ENCODE peak calls at places on chromosomes 1 and 21, in nine cellular contexts. One of them, this sample, is unnamed.

GRCh38 chr1:215082532-215083407 is at the start of gene KCNK2:
- DNase-seq in left lung: no peak
- DNase-seq in CD8-positive, alpha-beta T cell: no peak
- DNase-seq in fibroblast of pulmonary artery: peak
- DNase-seq in lower lobe of right lung: no peak
- DNase-seq in AG04449: no peak
- DNase-seq in foreskin fibroblast: peak
- DNase-seq in GM12865: no peak
- DNase-seq in transverse colon: no peak
- DNase-seq in this sample: peak

GRCh38 chr1:61253912-61254628 is 171.7 kb downstream of the NFIA start:
- DNase-seq in left lung: no peak
- DNase-seq in CD8-positive, alpha-beta T cell: no peak
- DNase-seq in fibroblast of pulmonary artery: peak
- DNase-seq in lower lobe of right lung: no peak
- DNase-seq in AG04449: no peak
- DNase-seq in foreskin fibroblast: no peak
- DNase-seq in GM12865: no peak
- DNase-seq in transverse colon: no peak
- DNase-seq in this sample: no peak

GRCh38 chr1:201288765-201289164 is 5.5 kb downstream of the PKP1 start:
- DNase-seq in left lung: no peak
- DNase-seq in CD8-positive, alpha-beta T cell: no peak
- DNase-seq in fibroblast of pulmonary artery: no peak
- DNase-seq in lower lobe of right lung: no peak
- DNase-seq in AG04449: no peak
- DNase-seq in foreskin fibroblast: no peak
- DNase-seq in GM12865: no peak
- DNase-seq in transverse colon: no peak
- DNase-seq in this sample: no peak

GRCh38 chr21:44998086-44998620 is 58.3 kb downstream of the SLX9 start:
- DNase-seq in left lung: no peak
- DNase-seq in CD8-positive, alpha-beta T cell: no peak
- DNase-seq in fibroblast of pulmonary artery: no peak
- DNase-seq in lower lobe of right lung: no peak
- DNase-seq in AG04449: no peak
- DNase-seq in foreskin fibroblast: no peak
- DNase-seq in GM12865: no peak
- DNase-seq in transverse colon: no peak
- DNase-seq in this sample: no peak

GRCh38 chr1:192766009-192766625 is 42.7 kb upstream of the RGS2 start:
- DNase-seq in left lung: no peak
- DNase-seq in CD8-positive, alpha-beta T cell: no peak
- DNase-seq in fibroblast of pulmonary artery: peak
- DNase-seq in lower lobe of right lung: no peak
- DNase-seq in AG04449: no peak
- DNase-seq in foreskin fibroblast: no peak
- DNase-seq in GM12865: no peak
- DNase-seq in transverse colon: no peak
- DNase-seq in this sample: peak

GRCh38 chr1:80427886-80428285 is 1372.8 kb upstream of the ADGRL2 start:
- DNase-seq in left lung: no peak
- DNase-seq in CD8-positive, alpha-beta T cell: no peak
- DNase-seq in fibroblast of pulmonary artery: peak
- DNase-seq in lower lobe of right lung: no peak
- DNase-seq in AG04449: no peak
- DNase-seq in foreskin fibroblast: peak
- DNase-seq in GM12865: no peak
- DNase-seq in transverse colon: no peak
- DNase-seq in this sample: no peak

GRCh38 chr1:165114889-165115285 is 241.6 kb downstream of the LMX1A start:
- DNase-seq in left lung: no peak
- DNase-seq in CD8-positive, alpha-beta T cell: no peak
- DNase-seq in fibroblast of pulmonary artery: no peak
- DNase-seq in lower lobe of right lung: no peak
- DNase-seq in AG04449: no peak
- DNase-seq in foreskin fibroblast: no peak
- DNase-seq in GM12865: no peak
- DNase-seq in transverse colon: no peak
- DNase-seq in this sample: no peak

GRCh38 chr1:154446292-154446691 is 41.1 kb downstream of the IL6R start:
- DNase-seq in left lung: peak
- DNase-seq in CD8-positive, alpha-beta T cell: no peak
- DNase-seq in fibroblast of pulmonary artery: peak
- DNase-seq in lower lobe of right lung: no peak
- DNase-seq in AG04449: peak
- DNase-seq in foreskin fibroblast: peak
- DNase-seq in GM12865: no peak
- DNase-seq in transverse colon: no peak
- DNase-seq in this sample: peak

GRCh38 chr1:59139396-59139795 is 157.5 kb upstream of the FGGY start:
- DNase-seq in left lung: no peak
- DNase-seq in CD8-positive, alpha-beta T cell: no peak
- DNase-seq in fibroblast of pulmonary artery: no peak
- DNase-seq in lower lobe of right lung: no peak
- DNase-seq in AG04449: no peak
- DNase-seq in foreskin fibroblast: no peak
- DNase-seq in GM12865: no peak
- DNase-seq in transverse colon: no peak
- DNase-seq in this sample: no peak

GRCh38 chr1:244010599-244011211 is 40.4 kb upstream of the ZBTB18 start:
- DNase-seq in left lung: no peak
- DNase-seq in CD8-positive, alpha-beta T cell: no peak
- DNase-seq in fibroblast of pulmonary artery: no peak
- DNase-seq in lower lobe of right lung: no peak
- DNase-seq in AG04449: no peak
- DNase-seq in foreskin fibroblast: no peak
- DNase-seq in GM12865: no peak
- DNase-seq in transverse colon: no peak
- DNase-seq in this sample: no peak

GRCh38 chr1:28078680-28079626 is 9.5 kb downstream of the EYA3 start:
- DNase-seq in left lung: no peak
- DNase-seq in CD8-positive, alpha-beta T cell: no peak
- DNase-seq in fibroblast of pulmonary artery: peak
- DNase-seq in lower lobe of right lung: no peak
- DNase-seq in AG04449: peak
- DNase-seq in foreskin fibroblast: peak
- DNase-seq in GM12865: no peak
- DNase-seq in transverse colon: no peak
- DNase-seq in this sample: peak

GRCh38 chr1:183569141-183569540 is 21.1 kb downstream of the NCF2 start:
- DNase-seq in left lung: no peak
- DNase-seq in CD8-positive, alpha-beta T cell: no peak
- DNase-seq in fibroblast of pulmonary artery: no peak
- DNase-seq in lower lobe of right lung: no peak
- DNase-seq in AG04449: no peak
- DNase-seq in foreskin fibroblast: no peak
- DNase-seq in GM12865: no peak
- DNase-seq in transverse colon: no peak
- DNase-seq in this sample: peak

GRCh38 chr1:181459067-181459466 is 24.2 kb upstream of the CACNA1E start:
- DNase-seq in left lung: no peak
- DNase-seq in CD8-positive, alpha-beta T cell: no peak
- DNase-seq in fibroblast of pulmonary artery: no peak
- DNase-seq in lower lobe of right lung: no peak
- DNase-seq in AG04449: no peak
- DNase-seq in foreskin fibroblast: no peak
- DNase-seq in GM12865: no peak
- DNase-seq in transverse colon: no peak
- DNase-seq in this sample: no peak

GRCh38 chr1:44785027-44785376 is 3.0 kb downstream of the BEST4 start:
- DNase-seq in left lung: no peak
- DNase-seq in CD8-positive, alpha-beta T cell: no peak
- DNase-seq in fibroblast of pulmonary artery: no peak
- DNase-seq in lower lobe of right lung: peak
- DNase-seq in AG04449: no peak
- DNase-seq in foreskin fibroblast: no peak
- DNase-seq in GM12865: no peak
- DNase-seq in transverse colon: no peak
- DNase-seq in this sample: no peak

GRCh38 chr1:44783697-44784093 is 4.3 kb downstream of the BEST4 start:
- DNase-seq in left lung: no peak
- DNase-seq in CD8-positive, alpha-beta T cell: no peak
- DNase-seq in fibroblast of pulmonary artery: no peak
- DNase-seq in lower lobe of right lung: no peak
- DNase-seq in AG04449: no peak
- DNase-seq in foreskin fibroblast: no peak
- DNase-seq in GM12865: no peak
- DNase-seq in transverse colon: no peak
- DNase-seq in this sample: no peak

GRCh38 chr1:44786138-44786840 is 1.7 kb downstream of the BEST4 start:
- DNase-seq in left lung: peak
- DNase-seq in CD8-positive, alpha-beta T cell: peak
- DNase-seq in fibroblast of pulmonary artery: peak
- DNase-seq in lower lobe of right lung: peak
- DNase-seq in AG04449: no peak
- DNase-seq in foreskin fibroblast: peak
- DNase-seq in GM12865: peak
- DNase-seq in transverse colon: peak
- DNase-seq in this sample: peak

GRCh38 chr1:44785501-44786137 is 2.4 kb downstream of the BEST4 start:
- DNase-seq in left lung: no peak
- DNase-seq in CD8-positive, alpha-beta T cell: no peak
- DNase-seq in fibroblast of pulmonary artery: no peak
- DNase-seq in lower lobe of right lung: peak
- DNase-seq in AG04449: no peak
- DNase-seq in foreskin fibroblast: no peak
- DNase-seq in GM12865: no peak
- DNase-seq in transverse colon: no peak
- DNase-seq in this sample: no peak

DNA sequence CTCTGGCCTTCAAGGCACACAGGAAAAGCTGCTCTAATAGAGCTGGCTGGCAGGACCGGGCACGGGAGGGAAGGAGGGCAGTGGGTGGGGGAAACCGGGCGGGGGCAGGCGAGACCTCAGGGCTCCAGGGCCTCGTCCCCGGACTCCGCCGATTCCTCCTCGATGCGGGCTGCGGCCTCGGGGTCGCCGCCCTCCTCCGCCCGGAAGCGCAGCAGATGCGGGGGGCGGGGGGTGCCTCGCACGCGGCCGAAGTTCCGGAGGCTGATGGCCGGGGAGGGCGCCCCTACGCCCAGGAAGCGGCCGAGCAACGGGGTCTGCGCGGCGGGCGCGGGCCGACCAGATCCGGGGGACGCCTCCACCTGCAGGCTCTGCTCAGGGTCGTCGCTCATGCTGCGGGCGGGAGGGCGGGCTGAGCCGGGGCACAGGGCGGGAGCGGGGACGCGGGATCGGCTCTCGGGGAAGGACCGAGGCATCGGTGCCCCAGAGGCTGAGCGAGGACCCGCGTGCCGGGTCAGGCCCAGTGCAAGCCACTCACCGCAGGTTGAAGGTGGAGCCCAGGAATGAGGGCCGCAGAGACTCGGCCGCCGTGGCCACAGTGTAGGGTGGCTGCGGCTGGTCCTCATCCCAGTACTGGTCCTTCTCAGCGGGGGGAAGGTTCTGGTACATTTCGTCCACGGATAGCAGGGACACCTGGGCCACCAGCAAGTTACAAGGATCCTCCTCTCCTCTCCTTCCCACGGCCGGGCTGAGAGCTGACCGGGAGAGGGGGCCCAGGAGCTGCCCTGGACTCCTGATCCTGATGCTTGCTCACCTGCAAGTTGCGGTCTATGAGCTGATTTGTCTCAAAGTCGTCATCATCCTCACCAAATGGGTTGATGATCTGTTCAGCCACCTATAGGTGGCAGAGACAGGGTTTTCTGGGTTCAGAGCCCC is 3.6 kb downstream of the BEST4 start:
- DNase-seq in left lung: no peak
- DNase-seq in CD8-positive, alpha-beta T cell: no peak
- DNase-seq in fibroblast of pulmonary artery: no peak
- DNase-seq in lower lobe of right lung: no peak
- DNase-seq in AG04449: no peak
- DNase-seq in foreskin fibroblast: no peak
- DNase-seq in GM12865: peak
- DNase-seq in transverse colon: peak
- DNase-seq in this sample: no peak
- TF ChIP-seq CTCF in left lung: no peak
- TF ChIP-seq CTCF in CD8-positive, alpha-beta T cell: no peak
- TF ChIP-seq CTCF in fibroblast of pulmonary artery: no peak
- TF ChIP-seq CTCF in lower lobe of right lung: no peak
- TF ChIP-seq CTCF in AG04449: peak
- TF ChIP-seq CTCF in foreskin fibroblast: no peak
- TF ChIP-seq CTCF in GM12865: no peak
- TF ChIP-seq CTCF in transverse colon: no peak
- TF ChIP-seq CTCF in this sample: peak

DNA sequence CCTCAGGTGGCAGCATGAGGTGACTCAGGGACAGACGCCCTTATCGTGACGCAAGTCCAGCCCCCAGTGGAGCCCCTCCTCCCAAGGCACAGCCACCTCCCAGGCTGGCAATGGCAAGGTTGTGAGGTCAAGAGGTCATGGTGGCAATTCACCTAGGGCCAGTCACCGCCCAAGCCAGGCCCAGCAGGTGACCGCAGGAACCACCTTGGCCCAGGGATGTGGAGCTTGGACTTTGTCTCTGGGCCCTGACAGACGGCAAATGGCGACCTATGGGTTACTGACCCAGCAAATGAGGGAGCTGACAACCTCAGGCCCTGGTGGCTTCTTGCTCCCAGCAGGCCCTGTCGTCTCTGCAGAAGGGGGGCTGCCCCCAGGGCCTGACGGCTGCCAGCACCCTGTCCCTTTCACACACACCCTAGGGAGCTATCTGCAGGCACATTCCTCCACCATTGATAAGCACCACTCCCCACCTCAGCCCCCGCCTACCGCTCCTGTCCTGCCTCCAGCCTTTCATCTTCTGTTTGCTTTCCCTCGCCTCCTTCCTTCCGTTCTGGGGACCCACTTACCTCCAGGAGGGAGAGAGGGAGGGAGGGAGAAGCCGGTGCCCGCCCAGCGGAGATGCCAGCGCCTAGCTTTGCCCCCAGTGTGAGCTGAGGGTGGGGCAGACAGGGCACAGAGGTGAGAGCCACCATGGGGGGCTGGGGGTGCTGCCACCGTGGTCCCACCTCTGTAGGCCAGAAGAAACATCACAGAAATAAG is 12.1 kb downstream of the EPHA2 start:
- DNase-seq in left lung: peak
- DNase-seq in CD8-positive, alpha-beta T cell: no peak
- DNase-seq in fibroblast of pulmonary artery: no peak
- DNase-seq in lower lobe of right lung: peak
- DNase-seq in AG04449: no peak
- DNase-seq in foreskin fibroblast: no peak
- DNase-seq in GM12865: no peak
- DNase-seq in transverse colon: peak
- DNase-seq in this sample: no peak
- H3K4me3 ChIP-seq in left lung: peak
- H3K4me3 ChIP-seq in CD8-positive, alpha-beta T cell: no peak
- H3K4me3 ChIP-seq in fibroblast of pulmonary artery: no peak
- H3K4me3 ChIP-seq in lower lobe of right lung: no peak
- H3K4me3 ChIP-seq in AG04449: no peak
- H3K4me3 ChIP-seq in foreskin fibroblast: no peak
- H3K4me3 ChIP-seq in GM12865: no peak
- H3K4me3 ChIP-seq in transverse colon: no peak
- H3K4me3 ChIP-seq in this sample: no peak

GRCh38 chr1:209232759-209233158 is 350.8 kb upstream of the CAMK1G start:
- DNase-seq in left lung: no peak
- DNase-seq in CD8-positive, alpha-beta T cell: no peak
- DNase-seq in fibroblast of pulmonary artery: no peak
- DNase-seq in lower lobe of right lung: no peak
- DNase-seq in AG04449: no peak
- DNase-seq in foreskin fibroblast: no peak
- DNase-seq in GM12865: no peak
- DNase-seq in transverse colon: no peak
- DNase-seq in this sample: no peak
- TF ChIP-seq CTCF in left lung: no peak
- TF ChIP-seq CTCF in CD8-positive, alpha-beta T cell: no peak
- TF ChIP-seq CTCF in fibroblast of pulmonary artery: no peak
- TF ChIP-seq CTCF in lower lobe of right lung: no peak
- TF ChIP-seq CTCF in AG04449: no peak
- TF ChIP-seq CTCF in foreskin fibroblast: no peak
- TF ChIP-seq CTCF in GM12865: no peak
- TF ChIP-seq CTCF in transverse colon: no peak
- TF ChIP-seq CTCF in this sample: no peak

GRCh38 chr1:186568221-186568620 is 107.3 kb upstream of the PDC start:
- DNase-seq in left lung: no peak
- DNase-seq in CD8-positive, alpha-beta T cell: no peak
- DNase-seq in fibroblast of pulmonary artery: no peak
- DNase-seq in lower lobe of right lung: no peak
- DNase-seq in AG04449: no peak
- DNase-seq in foreskin fibroblast: no peak
- DNase-seq in GM12865: no peak
- DNase-seq in transverse colon: no peak
- DNase-seq in this sample: no peak
- H3K4me3 ChIP-seq in left lung: no peak
- H3K4me3 ChIP-seq in CD8-positive, alpha-beta T cell: no peak
- H3K4me3 ChIP-seq in fibroblast of pulmonary artery: no peak
- H3K4me3 ChIP-seq in lower lobe of right lung: no peak
- H3K4me3 ChIP-seq in AG04449: no peak
- H3K4me3 ChIP-seq in foreskin fibroblast: no peak
- H3K4me3 ChIP-seq in GM12865: no peak
- H3K4me3 ChIP-seq in transverse colon: no peak
- H3K4me3 ChIP-seq in this sample: no peak